ENCODE peak calls at places on chromosomes 12 and 14, in eight cellular contexts. Z is dorsolateral prefrontal cortex; F is BJ; C is A549; G is CD4-positive, alpha-beta T cell; E is IMR-90; A is WTC11; M is HCT116. I is an unnamed sample.

GRCh38 chr14:36151335-36151734 is 25.2 kb downstream of the PTCSC3 start:
- DNase-seq in Z (no peak), F (no peak), C (no peak), G (no peak), E (no peak), A (no peak), M (no peak), I (no peak)

GRCh38 chr14:92460916-92461579 is 52.5 kb upstream of the RIN3 start:
- DNase-seq in Z (no peak), F (no peak), C (no peak), G (no peak), E (peak), A (no peak), M (no peak), I (peak)

GRCh38 chr12:100141998-100142850 is 450 bp downstream of the BLTP3B start:
- DNase-seq in Z (peak), F (no peak), C (no peak), G (no peak), E (no peak), A (peak), M (no peak), I (no peak)

GRCh38 chr12:15143467-15143866 is 77.8 kb downstream of the RERG start:
- DNase-seq in Z (no peak), F (no peak), C (no peak), G (no peak), E (no peak), A (no peak), M (no peak), I (no peak)

GRCh38 chr12:80553316-80553715 is 109.3 kb downstream of the PTPRQ start:
- DNase-seq in Z (no peak), F (peak), C (peak), G (no peak), E (peak), A (no peak), M (peak), I (peak)

GRCh38 chr12:128819293-128820144 is 4.2 kb downstream of the SLC15A4 start:
- DNase-seq in Z (no peak), F (no peak), C (no peak), G (no peak), E (no peak), A (no peak), M (no peak), I (no peak)

GRCh38 chr12:22307811-22308210 is 26.7 kb downstream of the ST8SIA1 start:
- DNase-seq in Z (no peak), F (no peak), C (no peak), G (no peak), E (no peak), A (no peak), M (no peak), I (no peak)

GRCh38 chr14:89855961-89856360 is 98.6 kb downstream of the EFCAB11 start:
- DNase-seq in Z (no peak), F (peak), C (no peak), G (no peak), E (peak), A (no peak), M (no peak), I (peak)

GRCh38 chr12:54360717-54361456 is 3.4 kb downstream of the GPR84 start:
- DNase-seq in Z (peak), F (no peak), C (peak), G (peak), E (peak), A (peak), M (peak), I (no peak)

GRCh38 chr14:24426912-24427536 is 2.4 kb downstream of the CBLN3 start:
- DNase-seq in Z (no peak), F (no peak), C (no peak), G (no peak), E (no peak), A (peak), M (no peak), I (no peak)

GRCh38 chr14:67962215-67962644 is 142.7 kb downstream of the RAD51B start:
- DNase-seq in Z (no peak), F (no peak), C (no peak), G (no peak), E (no peak), A (no peak), M (no peak), I (no peak)

GRCh38 chr12:131118366-131118765 is 164.7 kb downstream of the ADGRD1 start:
- DNase-seq in Z (peak), F (no peak), C (no peak), G (no peak), E (no peak), A (peak), M (no peak), I (no peak)

GRCh38 chr14:71454010-71454409 is 478.2 kb upstream of the RGS6 start:
- DNase-seq in Z (no peak), F (no peak), C (no peak), G (no peak), E (no peak), A (no peak), M (no peak), I (no peak)

GRCh38 chr12:26153421-26154154 is 28.8 kb upstream of the BHLHE41 start:
- DNase-seq in Z (no peak), F (peak), C (peak), G (no peak), E (peak), A (no peak), M (peak), I (peak)

GRCh38 chr12:115004469-115005146 is 320.6 kb upstream of the TBX3 start:
- DNase-seq in Z (no peak), F (no peak), C (no peak), G (no peak), E (no peak), A (no peak), M (no peak), I (no peak)

GRCh38 chr12:68665016-68665569 is 21.7 kb upstream of the NUP107 start:
- DNase-seq in Z (no peak), F (no peak), C (no peak), G (no peak), E (no peak), A (no peak), M (no peak), I (no peak)

GRCh38 chr12:116002890-116003536 is 274.5 kb downstream of the MED13L start:
- DNase-seq in Z (no peak), F (no peak), C (no peak), G (no peak), E (peak), A (no peak), M (no peak), I (no peak)

GRCh38 chr14:91229743-91230200 is 14.7 kb downstream of the GPR68 start:
- DNase-seq in Z (no peak), F (peak), C (no peak), G (no peak), E (peak), A (no peak), M (no peak), I (no peak)

GRCh38 chr14:100471451-100472093 is 115.6 kb downstream of the BEGAIN start:
- DNase-seq in Z (no peak), F (no peak), C (no peak), G (no peak), E (no peak), A (no peak), M (peak), I (no peak)

GRCh38 chr14:87899228-87899627 is 93.8 kb downstream of the GALC start:
- DNase-seq in Z (no peak), F (no peak), C (no peak), G (no peak), E (no peak), A (no peak), M (no peak), I (no peak)

GRCh38 chr14:74391479-74391878 is 34.5 kb downstream of the SYNDIG1L start:
- DNase-seq in Z (no peak), F (no peak), C (no peak), G (no peak), E (no peak), A (no peak), M (no peak), I (no peak)

GRCh38 chr12:58529114-58529665 is 391.1 kb downstream of the LRIG3 start:
- DNase-seq in Z (no peak), F (no peak), C (no peak), G (no peak), E (peak), A (no peak), M (no peak), I (no peak)

GRCh38 chr12:53476769-53477209 is 22.5 kb downstream of the MAP3K12 start:
- DNase-seq in Z (no peak), F (no peak), C (no peak), G (no peak), E (no peak), A (no peak), M (no peak), I (no peak)

GRCh38 chr12:54251667-54252284 is 28.1 kb downstream of the CBX5 start:
- DNase-seq in Z (no peak), F (no peak), C (peak), G (no peak), E (peak), A (no peak), M (peak), I (no peak)

GRCh38 chr12:12439636-12440035 is 82.8 kb downstream of the BORCS5 start:
- DNase-seq in Z (no peak), F (no peak), C (peak), G (peak), E (peak), A (no peak), M (no peak), I (no peak)

GRCh38 chr12:53207042-53207441 is at the start of gene ITGB7:
- DNase-seq in Z (no peak), F (no peak), C (no peak), G (peak), E (no peak), A (no peak), M (no peak), I (no peak)

GRCh38 chr14:58061581-58061980 is 90.4 kb downstream of the ARMH4 start:
- DNase-seq in Z (no peak), F (no peak), C (no peak), G (no peak), E (no peak), A (no peak), M (no peak), I (no peak)

GRCh38 chr12:112964067-112964670 is 14.2 kb upstream of the OAS2 start:
- DNase-seq in Z (no peak), F (no peak), C (no peak), G (no peak), E (no peak), A (no peak), M (no peak), I (no peak)

GRCh38 chr12:69595689-69596088 is 10.4 kb downstream of the CCT2 start:
- DNase-seq in Z (no peak), F (no peak), C (no peak), G (no peak), E (no peak), A (no peak), M (no peak), I (no peak)

GRCh38 chr12:114339626-114340025 is 66.3 kb downstream of the TBX5 start:
- DNase-seq in Z (no peak), F (peak), C (no peak), G (no peak), E (peak), A (no peak), M (no peak), I (no peak)

GRCh38 chr12:27805238-27805637 is 25.2 kb upstream of the MANSC4 start:
- DNase-seq in Z (no peak), F (no peak), C (no peak), G (no peak), E (no peak), A (no peak), M (no peak), I (no peak)

GRCh38 chr14:47276931-47277330 is 398.5 kb downstream of the MDGA2 start:
- DNase-seq in Z (no peak), F (no peak), C (no peak), G (no peak), E (no peak), A (no peak), M (no peak), I (no peak)

GRCh38 chr12:30874455-30875313 is 51.9 kb upstream of the TSPAN11 start:
- DNase-seq in Z (no peak), F (no peak), C (no peak), G (no peak), E (no peak), A (no peak), M (no peak), I (no peak)

GRCh38 chr14:51335521-51335920 is 95.5 kb downstream of the TMX1 start:
- DNase-seq in Z (no peak), F (no peak), C (no peak), G (no peak), E (no peak), A (no peak), M (no peak), I (no peak)

GRCh38 chr12:47636908-47637780 is 68.7 kb downstream of the RPAP3 start:
- DNase-seq in Z (no peak), F (no peak), C (no peak), G (no peak), E (no peak), A (peak), M (peak), I (no peak)

GRCh38 chr12:14185441-14186192 is 179.9 kb upstream of the ATF7IP start:
- DNase-seq in Z (no peak), F (no peak), C (peak), G (no peak), E (peak), A (peak), M (peak), I (no peak)

GRCh38 chr12:56836800-56837663 is 73.9 kb downstream of the HSD17B6 start:
- DNase-seq in Z (no peak), F (peak), C (no peak), G (no peak), E (peak), A (no peak), M (no peak), I (peak)

GRCh38 chr12:41185946-41186345 is 2.2 kb upstream of the PDZRN4 start:
- DNase-seq in Z (no peak), F (no peak), C (no peak), G (no peak), E (no peak), A (no peak), M (no peak), I (no peak)

GRCh38 chr14:22265319-22266140 is 323.5 kb downstream of the DAD1 start:
- DNase-seq in Z (no peak), F (no peak), C (no peak), G (no peak), E (peak), A (no peak), M (no peak), I (no peak)
- TF ChIP-seq CTCF in Z (no peak), F (no peak), C (no peak), G (no peak), E (peak), A (no peak), M (no peak), I (no peak)

DNA sequence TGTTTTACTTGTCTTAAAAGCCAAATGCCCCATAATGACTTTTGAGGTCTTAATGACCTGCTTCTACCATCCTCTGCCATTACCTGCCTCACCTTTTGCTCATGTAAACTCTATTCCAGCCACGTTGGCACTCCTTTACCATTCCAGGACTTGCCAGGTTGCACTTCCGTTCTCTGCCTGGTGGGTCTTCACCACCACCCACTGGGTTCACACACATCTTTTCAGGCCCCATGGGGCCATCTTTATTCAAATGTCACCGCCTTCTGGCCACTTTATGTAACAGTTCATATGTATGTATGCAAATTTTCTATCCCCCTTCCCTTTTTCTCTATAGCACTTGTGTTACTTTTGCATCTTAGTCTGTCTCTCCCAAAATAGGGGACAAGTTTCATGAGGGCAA is 57.7 kb downstream of the ATP2A2 start:
- DNase-seq in Z (no peak), F (no peak), C (peak), G (no peak), E (no peak), A (no peak), M (peak), I (no peak)
- TF ChIP-seq CTCF in Z (no peak), F (no peak), C (peak), G (no peak), E (peak), A (no peak), M (no peak), I (no peak)

GRCh38 chr14:102789349-102789748 is 12.1 kb downstream of the TRAF3 start:
- DNase-seq in Z (no peak), F (no peak), C (no peak), G (no peak), E (no peak), A (no peak), M (no peak), I (no peak)

GRCh38 chr14:102786758-102787157 is 9.5 kb downstream of the TRAF3 start:
- DNase-seq in Z (no peak), F (no peak), C (no peak), G (no peak), E (peak), A (no peak), M (no peak), I (no peak)

GRCh38 chr14:102784892-102785597 is 7.8 kb downstream of the TRAF3 start:
- DNase-seq in Z (no peak), F (no peak), C (no peak), G (no peak), E (no peak), A (no peak), M (no peak), I (no peak)

GRCh38 chr14:102782974-102783373 is 5.7 kb downstream of the TRAF3 start:
- DNase-seq in Z (no peak), F (no peak), C (no peak), G (no peak), E (no peak), A (no peak), M (no peak), I (no peak)

DNA sequence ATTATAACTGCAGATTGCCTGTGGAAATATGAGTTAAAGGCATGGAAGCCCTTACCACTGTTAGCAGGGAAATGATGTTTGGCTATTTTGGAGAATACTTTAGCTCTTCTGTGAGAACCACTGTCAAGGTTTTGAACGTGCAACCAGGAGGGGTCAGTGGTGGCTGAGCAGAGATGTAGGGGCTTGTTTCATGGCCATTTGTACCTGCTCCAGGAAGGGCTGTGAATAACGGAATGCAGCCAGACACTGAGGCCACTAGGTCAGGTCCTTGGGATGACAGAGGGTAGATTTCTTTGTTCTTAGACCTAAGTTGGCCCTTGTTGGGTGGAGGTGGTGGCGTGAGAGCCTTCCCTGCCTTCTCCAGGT is 8.3 kb downstream of the TRAF3 start:
- DNase-seq in Z (no peak), F (no peak), C (no peak), G (no peak), E (no peak), A (no peak), M (no peak), I (no peak)
- TF ChIP-seq CTCF in Z (no peak), F (no peak), C (no peak), G (no peak), E (no peak), A (no peak), M (no peak), I (no peak)

DNA sequence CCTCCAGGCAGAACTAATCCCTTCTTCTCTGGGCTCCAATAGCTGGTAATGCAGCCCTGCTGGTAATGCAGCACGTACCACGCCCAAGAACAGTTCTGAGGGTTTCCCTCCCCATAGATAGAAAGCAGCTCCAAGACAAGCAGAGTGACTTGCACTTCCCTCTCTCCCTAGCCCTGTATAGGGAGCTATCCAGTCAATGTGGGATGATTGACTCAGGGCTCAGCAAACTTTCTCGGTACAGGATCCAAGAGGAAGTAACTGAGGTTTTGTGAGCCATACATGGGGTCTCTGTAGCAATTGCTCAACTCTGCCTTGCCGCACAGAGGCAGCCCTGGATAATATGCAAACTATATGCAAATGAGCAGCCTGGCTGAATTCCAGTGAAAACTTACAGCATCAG is 15.5 kb upstream of the FKBP4 start:
- DNase-seq in Z (no peak), F (no peak), C (no peak), G (no peak), E (no peak), A (no peak), M (no peak), I (no peak)
- TF ChIP-seq CTCF in Z (no peak), F (no peak), C (no peak), G (no peak), E (no peak), A (no peak), M (no peak), I (no peak)

GRCh38 chr12:105759172-105759571 is 379.6 kb downstream of the NUAK1 start:
- DNase-seq in Z (no peak), F (no peak), C (no peak), G (no peak), E (no peak), A (no peak), M (peak), I (no peak)
- TF ChIP-seq CTCF in Z (no peak), F (no peak), C (no peak), G (no peak), E (no peak), A (no peak), M (no peak), I (no peak)

GRCh38 chr12:124388679-124389536 is 94.0 kb downstream of the RFLNA start:
- DNase-seq in Z (peak), F (no peak), C (peak), G (peak), E (peak), A (peak), M (no peak), I (no peak)
- TF ChIP-seq CTCF in Z (no peak), F (peak), C (no peak), G (no peak), E (no peak), A (no peak), M (no peak), I (no peak)

GRCh38 chr12:3964404-3964803 is 91.2 kb upstream of the PARP11 start:
- DNase-seq in Z (no peak), F (no peak), C (peak), G (no peak), E (no peak), A (peak), M (peak), I (no peak)
- TF ChIP-seq CTCF in Z (peak), F (peak), C (no peak), G (no peak), E (no peak), A (peak), M (no peak), I (peak)

DNA sequence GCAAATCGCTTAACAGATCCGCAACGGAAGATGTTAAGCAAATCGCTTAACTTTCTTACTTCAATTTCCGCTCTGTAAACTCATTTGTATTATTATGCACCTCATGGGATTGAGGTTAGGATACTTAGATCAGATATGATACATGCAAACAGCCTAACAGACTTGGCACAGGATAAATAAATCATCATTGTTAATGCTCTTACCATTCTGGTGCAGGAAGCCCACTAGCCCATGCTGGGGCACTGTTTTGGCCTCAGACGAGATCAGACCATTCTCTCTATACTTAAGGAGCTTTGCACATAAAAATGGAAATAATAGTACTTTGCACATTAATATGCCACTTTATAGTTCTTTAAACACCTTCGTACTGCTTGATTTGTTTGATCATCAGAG is 445 bp downstream of the NCAPD2 start:
- DNase-seq in Z (no peak), F (no peak), C (no peak), G (no peak), E (no peak), A (no peak), M (no peak), I (no peak)
- TF ChIP-seq CTCF in Z (no peak), F (no peak), C (no peak), G (no peak), E (no peak), A (no peak), M (no peak), I (no peak)